ENCODE peak calls at places on chromosome 4, in eight cellular contexts. G is AG20443; K is Right ventricle myocardium superior; E is naive thymus-derived CD8-positive, alpha-beta T cell; H is CD8-positive, alpha-beta T cell; X is cardiac muscle cell; T is stimulated activated CD4-positive, alpha-beta T cell treated with anti-CD3 and anti-CD28 coated beads, Interleukin-4, amount 100 ng/mL, for 1 hour; Q is AG10803. N is an unnamed sample.

GRCh38 chr4:48483006-48483776 is at the start of gene SLC10A4:
- DNase-seq in G (peak; percentile 33), K (no peak), E (no peak), H (no peak), X (no peak), T (peak; percentile 15), Q (no peak), N (no peak)

GRCh38 chr4:184688447-184688846 is 38.9 kb downstream of the PRIMPOL start:
- DNase-seq in G (peak; percentile 84), K (no peak), E (no peak), H (no peak), X (peak; percentile 84), T (peak; percentile 8), Q (peak; percentile 89), N (no peak)

GRCh38 chr4:107094976-107095375 is 58.9 kb upstream of the DKK2 start:
- DNase-seq in G (no peak), K (no peak), E (no peak), H (no peak), X (peak; percentile 33), T (no peak), Q (peak; percentile 19), N (no peak)

GRCh38 chr4:147842573-147842972 is 110.7 kb downstream of the ARHGAP10 start:
- DNase-seq in G (no peak), K (peak; percentile 82), E (no peak), H (no peak), X (peak; percentile 97), T (no peak), Q (no peak), N (no peak)

GRCh38 chr4:4605849-4606248 is 64.0 kb upstream of the STX18 start:
- DNase-seq in G (no peak), K (no peak), E (no peak), H (no peak), X (no peak), T (no peak), Q (no peak), N (no peak)

GRCh38 chr4:93199492-93199891 is 629.1 kb upstream of the ATOH1 start:
- DNase-seq in G (peak; percentile 66), K (no peak), E (no peak), H (no peak), X (peak; percentile 67), T (no peak), Q (peak; percentile 26), N (no peak)

GRCh38 chr4:2084316-2084715 is 25.2 kb downstream of the NAT8L start:
- DNase-seq in G (no peak), K (no peak), E (peak; percentile 13), H (no peak), X (no peak), T (no peak), Q (no peak), N (no peak)

GRCh38 chr4:156838761-156839160 is 132.8 kb downstream of the PDGFC start:
- DNase-seq in G (no peak), K (no peak), E (no peak), H (no peak), X (peak; percentile 27), T (no peak), Q (peak; percentile 14), N (no peak)

GRCh38 chr4:119659576-119659975 is 31.0 kb upstream of the PDE5A start:
- DNase-seq in G (peak; percentile 13), K (no peak), E (no peak), H (no peak), X (no peak), T (no peak), Q (peak; percentile 24), N (no peak)

GRCh38 chr4:153467897-153468262 is 1.7 kb downstream of the TMEM131L start:
- DNase-seq in G (no peak), K (no peak), E (no peak), H (no peak), X (peak; percentile 39), T (no peak), Q (no peak), N (no peak)

GRCh38 chr4:141711211-141711610 is 74.8 kb downstream of the IL15 start:
- DNase-seq in G (peak; percentile 26), K (peak; percentile 36), E (no peak), H (no peak), X (peak; percentile 62), T (no peak), Q (peak; percentile 55), N (no peak)

GRCh38 chr4:118935819-118936218 is 47.2 kb downstream of the SYNPO2 start:
- DNase-seq in G (no peak), K (no peak), E (no peak), H (no peak), X (no peak), T (no peak), Q (no peak), N (no peak)

GRCh38 chr4:156811963-156812362 is 159.6 kb downstream of the PDGFC start:
- DNase-seq in G (no peak), K (no peak), E (no peak), H (no peak), X (no peak), T (no peak), Q (no peak), N (no peak)

GRCh38 chr4:7337196-7338058 is 97.3 kb downstream of the PSAPL1 start:
- DNase-seq in G (no peak), K (no peak), E (no peak), H (no peak), X (no peak), T (no peak), Q (no peak), N (no peak)

GRCh38 chr4:108861339-108861738 is 98.5 kb upstream of the ETNPPL start:
- DNase-seq in G (peak; percentile 40), K (peak; percentile 41), E (no peak), H (no peak), X (peak; percentile 34), T (no peak), Q (no peak), N (no peak)

GRCh38 chr4:105613326-105613725 is 60.9 kb downstream of the ARHGEF38 start:
- DNase-seq in G (no peak), K (no peak), E (no peak), H (no peak), X (no peak), T (no peak), Q (no peak), N (no peak)

GRCh38 chr4:16626945-16627344 is 271.5 kb downstream of the LDB2 start:
- DNase-seq in G (peak; percentile 92), K (no peak), E (no peak), H (no peak), X (peak; percentile 95), T (no peak), Q (peak; percentile 94), N (no peak)

GRCh38 chr4:40149960-40150385 is 46.9 kb upstream of the RHOH start:
- DNase-seq in G (peak; percentile 62), K (no peak), E (peak; percentile 75), H (peak; percentile 61), X (peak; percentile 82), T (peak; percentile 54), Q (peak; percentile 65), N (no peak)

GRCh38 chr4:15354790-15355418 is 72.9 kb upstream of the C1QTNF7 start:
- DNase-seq in G (no peak), K (no peak), E (no peak), H (no peak), X (no peak), T (no peak), Q (no peak), N (no peak)

GRCh38 chr4:27702710-27703431 is 842.2 kb downstream of the STIM2 start:
- DNase-seq in G (no peak), K (no peak), E (no peak), H (no peak), X (no peak), T (no peak), Q (no peak), N (no peak)

GRCh38 chr4:67122029-67122428 is 423.3 kb downstream of the CENPC start:
- DNase-seq in G (no peak), K (no peak), E (no peak), H (no peak), X (peak; percentile 11), T (no peak), Q (no peak), N (no peak)

GRCh38 chr4:92381640-92382039 is 77.9 kb downstream of the GRID2 start:
- DNase-seq in G (no peak), K (no peak), E (no peak), H (no peak), X (peak; percentile 34), T (no peak), Q (no peak), N (no peak)

GRCh38 chr4:47824844-47825243 is 13.0 kb downstream of the CORIN start:
- DNase-seq in G (no peak), K (peak; percentile 73), E (no peak), H (no peak), X (no peak), T (no peak), Q (no peak), N (no peak)

GRCh38 chr4:168634276-168634802 is 137.5 kb downstream of the PALLD start:
- DNase-seq in G (peak; percentile 76), K (no peak), E (no peak), H (no peak), X (peak; percentile 97), T (no peak), Q (peak; percentile 98), N (no peak)

GRCh38 chr4:78644744-78645330 is 93.3 kb downstream of the ANXA3 start:
- DNase-seq in G (peak; percentile 77), K (peak; percentile 66), E (peak; percentile 43), H (peak; percentile 22), X (peak; percentile 88), T (peak; percentile 41), Q (peak; percentile 82), N (no peak)

GRCh38 chr4:26729027-26729426 is 131.6 kb upstream of the STIM2 start:
- DNase-seq in G (no peak), K (no peak), E (no peak), H (no peak), X (no peak), T (no peak), Q (no peak), N (no peak)

GRCh38 chr4:128606173-128606572 is 203.3 kb upstream of the JADE1 start:
- DNase-seq in G (peak; percentile 21), K (no peak), E (no peak), H (no peak), X (no peak), T (no peak), Q (peak; percentile 24), N (no peak)

GRCh38 chr4:3362431-3363287 is 69.8 kb downstream of the RGS12 start:
- DNase-seq in G (no peak), K (no peak), E (peak; percentile 5), H (no peak), X (no peak), T (no peak), Q (no peak), N (no peak)

GRCh38 chr4:91064157-91064853 is 937.1 kb downstream of the CCSER1 start:
- DNase-seq in G (no peak), K (no peak), E (no peak), H (no peak), X (peak; percentile 73), T (no peak), Q (no peak), N (no peak)

N was measured in Peyer's patch.